ENCODE peak calls at places on chromosomes 1 and 21, in seven cellular contexts. M, N, J, B, X, Q and H are unnamed samples.

GRCh38 chr1:200535605-200536004 is 84.9 kb downstream of the KIF14 start:
- DNase-seq in M (peak), N (peak), J (peak), B (peak), X (no peak), Q (no peak), H (peak)

GRCh38 chr21:28587748-28588147 is 404.9 kb downstream of the LTN1 start:
- DNase-seq in M (no peak), N (no peak), J (no peak), B (no peak), X (no peak), Q (no peak), H (no peak)

GRCh38 chr1:236341298-236341697 is 52.8 kb upstream of the EDARADD start:
- DNase-seq in M (no peak), N (no peak), J (no peak), B (no peak), X (peak), Q (no peak), H (no peak)

GRCh38 chr1:245648749-245649517 is 494.1 kb downstream of the KIF26B start:
- DNase-seq in M (no peak), N (no peak), J (no peak), B (no peak), X (no peak), Q (no peak), H (no peak)

GRCh38 chr1:21292991-21293536 is 2.8 kb upstream of the ECE1 start:
- DNase-seq in M (no peak), N (no peak), J (no peak), B (no peak), X (no peak), Q (peak), H (no peak)

GRCh38 chr1:228747536-228747935 is 12.3 kb downstream of the RHOU start:
- DNase-seq in M (no peak), N (no peak), J (no peak), B (no peak), X (no peak), Q (no peak), H (no peak)

GRCh38 chr1:19872190-19872589 is 10.0 kb upstream of the OTUD3 start:
- DNase-seq in M (no peak), N (peak), J (peak), B (peak), X (no peak), Q (no peak), H (no peak)

GRCh38 chr1:244100276-244100675 is 49.2 kb downstream of the ZBTB18 start:
- DNase-seq in M (no peak), N (no peak), J (no peak), B (no peak), X (no peak), Q (no peak), H (no peak)

GRCh38 chr1:224080082-224080774 is 33.7 kb upstream of the FBXO28 start:
- DNase-seq in M (peak), N (peak), J (no peak), B (peak), X (no peak), Q (no peak), H (no peak)

GRCh38 chr1:32770741-32771548 is 46.2 kb downstream of the YARS1 start:
- DNase-seq in M (no peak), N (peak), J (no peak), B (no peak), X (no peak), Q (no peak), H (no peak)

GRCh38 chr1:37042506-37042905 is 8.2 kb upstream of the GRIK3 start:
- DNase-seq in M (no peak), N (no peak), J (no peak), B (no peak), X (no peak), Q (no peak), H (no peak)

GRCh38 chr1:206467915-206468314 is 2.4 kb upstream of the IKBKE start:
- DNase-seq in M (no peak), N (no peak), J (no peak), B (no peak), X (no peak), Q (no peak), H (no peak)
- TF ChIP-seq JUND in M (no peak), N (no peak), J (no peak), B (no peak), X (no peak), Q (no peak), H (no peak)

GRCh38 chr1:187605736-187606135 is 777.0 kb downstream of the PLA2G4A start:
- DNase-seq in M (no peak), N (no peak), J (no peak), B (no peak), X (no peak), Q (no peak), H (no peak)
- TF ChIP-seq JUND in M (no peak), N (no peak), J (no peak), B (no peak), X (no peak), Q (no peak), H (no peak)

GRCh38 chr1:18849252-18849651 is 10.2 kb downstream of the TAS1R2 start:
- DNase-seq in M (no peak), N (no peak), J (no peak), B (no peak), X (no peak), Q (no peak), H (no peak)
- TF ChIP-seq JUND in M (no peak), N (no peak), J (no peak), B (no peak), X (no peak), Q (no peak), H (no peak)

GRCh38 chr21:45819478-45820170 is 161.9 kb upstream of the COL6A1 start:
- DNase-seq in M (no peak), N (no peak), J (no peak), B (no peak), X (no peak), Q (no peak), H (peak)
- TF ChIP-seq JUND in M (no peak), N (no peak), J (no peak), B (no peak), X (no peak), Q (no peak), H (no peak)

GRCh38 chr1:160834945-160835565 is 27.6 kb downstream of the CD244 start:
- DNase-seq in M (peak), N (peak), J (peak), B (peak), X (no peak), Q (no peak), H (peak)

GRCh38 chr1:160827418-160827817 is 31.4 kb downstream of the LY9 start:
- DNase-seq in M (no peak), N (no peak), J (no peak), B (no peak), X (no peak), Q (no peak), H (no peak)

GRCh38 chr1:160830321-160831153 is 32.1 kb downstream of the CD244 start:
- DNase-seq in M (peak), N (peak), J (peak), B (peak), X (peak), Q (no peak), H (peak)

GRCh38 chr1:160826546-160826945 is 30.6 kb downstream of the LY9 start:
- DNase-seq in M (no peak), N (no peak), J (no peak), B (no peak), X (no peak), Q (no peak), H (no peak)

DNA sequence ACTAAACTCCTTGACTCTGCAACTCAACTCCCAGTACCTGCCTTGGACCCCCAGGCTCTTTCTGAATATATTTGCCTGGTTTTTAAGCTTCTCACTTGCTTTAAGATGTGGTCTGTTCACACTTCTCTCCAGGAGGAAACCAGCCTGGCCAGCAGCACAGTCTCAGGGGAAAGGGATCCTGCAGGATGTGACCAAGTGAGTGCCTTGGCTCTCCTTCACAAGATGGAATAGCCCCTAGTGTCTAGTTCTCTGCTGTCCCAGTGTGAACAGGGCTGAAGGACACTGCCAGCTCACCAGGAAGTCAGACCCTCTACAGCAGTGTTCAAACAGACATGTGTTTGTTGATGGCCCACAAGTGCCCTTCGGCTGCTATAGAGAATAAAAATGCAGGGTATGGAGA is 32.9 kb downstream of the CD244 start:
- DNase-seq in M (no peak), N (no peak), J (no peak), B (no peak), X (no peak), Q (no peak), H (no peak)
- TF ChIP-seq JUND in M (no peak), N (no peak), J (no peak), B (no peak), X (no peak), Q (no peak), H (no peak)

DNA sequence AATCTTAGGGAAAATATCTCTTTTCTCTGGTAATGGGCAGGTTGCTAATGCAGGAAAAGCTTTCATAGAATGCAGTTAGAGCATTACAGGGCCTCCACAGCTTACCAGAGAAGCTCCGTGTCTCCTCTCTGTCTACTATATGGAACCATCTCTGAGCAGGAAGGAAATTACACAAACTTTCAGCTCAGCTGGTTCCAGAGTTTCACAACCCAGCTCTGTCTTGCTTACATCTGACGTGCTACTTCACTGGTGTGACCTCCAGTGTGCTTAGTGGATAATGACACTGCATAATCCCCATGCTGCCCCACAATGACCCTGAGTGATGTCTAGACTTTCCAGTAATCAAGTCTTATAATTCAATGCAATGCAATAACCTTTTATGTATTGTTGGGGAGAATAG is 4.3 kb upstream of the FGGY start:
- DNase-seq in M (no peak), N (no peak), J (peak), B (no peak), X (no peak), Q (peak), H (no peak)
- TF ChIP-seq JUND in M (no peak), N (no peak), J (no peak), B (no peak), X (no peak), Q (no peak), H (no peak)

DNA sequence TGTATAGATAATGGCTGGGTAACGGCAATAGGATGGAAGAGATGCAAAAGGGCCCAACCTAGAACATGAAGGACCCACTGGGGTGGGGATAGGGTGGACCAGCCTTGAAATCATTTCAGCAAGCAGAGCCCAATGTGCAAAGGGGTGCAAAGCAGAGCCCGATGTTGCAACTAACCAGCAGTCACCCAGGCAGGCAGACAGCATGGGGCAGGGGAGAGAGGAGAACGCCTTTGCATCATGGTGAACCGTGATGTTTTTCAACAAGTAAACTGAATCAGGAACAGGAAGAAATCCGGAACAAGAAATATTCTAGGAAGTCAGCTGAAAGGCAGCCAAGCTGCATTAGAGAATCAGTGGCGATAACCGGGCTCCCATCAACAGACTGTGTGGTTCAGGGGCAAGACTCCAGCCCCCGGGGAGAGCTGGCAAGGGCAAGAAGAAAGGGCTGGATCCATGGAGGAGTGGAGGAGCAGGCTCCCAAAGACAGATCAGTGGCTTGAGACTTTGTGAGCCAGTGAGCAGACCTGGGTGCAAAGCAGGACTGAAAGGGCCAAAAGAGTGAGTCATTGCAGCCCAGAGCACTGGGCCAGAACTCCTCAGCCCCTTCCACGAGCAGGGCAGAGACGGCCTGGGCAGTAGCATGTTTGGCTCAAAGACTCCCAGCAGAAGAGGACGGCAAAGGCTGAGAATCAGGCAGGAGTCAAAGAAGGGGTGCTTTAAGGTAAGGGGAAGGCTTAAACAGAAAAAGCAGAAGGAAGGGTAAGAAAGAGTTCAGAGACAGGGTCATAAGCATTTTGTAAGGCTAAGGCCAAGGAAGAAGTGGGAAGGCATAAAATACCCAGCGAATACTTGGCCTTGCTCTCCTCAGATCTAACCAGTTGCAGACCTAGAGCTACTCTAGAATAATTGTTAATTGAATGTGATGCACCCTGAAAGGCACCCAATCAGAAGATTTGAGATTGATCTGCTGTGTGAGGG is 155.0 kb downstream of the SETD4 start:
- DNase-seq in M (no peak), N (no peak), J (no peak), B (no peak), X (no peak), Q (no peak), H (no peak)
- TF ChIP-seq JUND in M (no peak), N (peak), J (no peak), B (no peak), X (no peak), Q (no peak), H (peak)

GRCh38 chr1:218659911-218660677 is 315.0 kb downstream of the TGFB2 start:
- DNase-seq in M (no peak), N (no peak), J (no peak), B (no peak), X (no peak), Q (no peak), H (no peak)

GRCh38 chr1:218656301-218657037 is 311.3 kb downstream of the TGFB2 start:
- DNase-seq in M (no peak), N (no peak), J (no peak), B (no peak), X (no peak), Q (no peak), H (no peak)

GRCh38 chr1:218658899-218659298 is 313.8 kb downstream of the TGFB2 start:
- DNase-seq in M (no peak), N (no peak), J (no peak), B (no peak), X (no peak), Q (no peak), H (no peak)

GRCh38 chr1:218660678-218661053 is 315.5 kb downstream of the TGFB2 start:
- DNase-seq in M (peak), N (no peak), J (no peak), B (no peak), X (no peak), Q (no peak), H (no peak)

GRCh38 chr1:218658294-218658693 is 313.2 kb downstream of the TGFB2 start:
- DNase-seq in M (no peak), N (no peak), J (no peak), B (no peak), X (no peak), Q (no peak), H (no peak)
- TF ChIP-seq JUND in M (no peak), N (no peak), J (no peak), B (no peak), X (no peak), Q (no peak), H (no peak)

DNA sequence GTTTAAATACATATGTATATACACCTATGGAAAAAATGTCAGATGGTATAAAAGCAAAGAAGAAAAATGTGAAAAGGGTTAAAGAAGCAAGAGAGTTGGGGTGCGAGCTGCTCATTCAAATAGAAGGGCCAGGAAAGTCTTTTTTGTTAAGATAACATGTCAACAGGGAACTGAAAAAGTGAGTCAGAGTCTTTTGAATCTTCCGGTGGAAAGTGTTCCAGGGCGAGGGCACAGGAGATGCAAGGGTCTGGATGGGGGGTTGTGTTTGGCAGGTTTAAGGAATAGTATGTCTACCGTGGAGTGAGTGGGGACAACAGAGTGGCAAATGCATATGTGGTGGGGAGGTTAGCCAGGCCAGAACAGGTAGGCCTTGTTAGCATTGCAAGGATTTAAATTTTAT is 22.2 kb upstream of the GNG12 start:
- DNase-seq in M (no peak), N (no peak), J (no peak), B (no peak), X (no peak), Q (no peak), H (no peak)
- TF ChIP-seq JUND in M (no peak), N (no peak), J (no peak), B (no peak), X (no peak), Q (no peak), H (no peak)